ENCODE peak calls at places on chromosome 16, in five cellular contexts. O is neural crest cell, D is esophagus squamous epithelium, Z is sigmoid colon, C is suprapubic skin. H is an unnamed sample.

GRCh38 chr16:57245472-57246113 is 534 bp downstream of the ARL2BP start:
- DNase-seq in O (peak; percentile 14), Z (peak; percentile 74), C (no peak), D (no peak), H (no peak)

GRCh38 chr16:17271687-17272086 is 199.1 kb downstream of the XYLT1 start:
- DNase-seq in O (no peak), D (no peak), Z (no peak), C (no peak), H (no peak)

GRCh38 chr16:52254753-52255152 is 292.2 kb downstream of the TOX3 start:
- DNase-seq in Z (no peak), D (no peak), C (no peak), O (no peak), H (no peak)

GRCh38 chr16:81036751-81037350 is 1.2 kb downstream of the ATMIN start:
- DNase-seq in Z (no peak), D (no peak), C (no peak), O (no peak), H (no peak)

GRCh38 chr16:78709137-78709871 is 609.9 kb downstream of the WWOX start:
- DNase-seq in D (no peak), O (no peak), C (no peak), Z (no peak), H (no peak)

GRCh38 chr16:84310642-84311041 is 16.0 kb downstream of the WFDC1 start:
- DNase-seq in Z (no peak), O (no peak), C (no peak), D (no peak), H (no peak)

GRCh38 chr16:20763461-20764232 is at the start of gene ACSM3:
- DNase-seq in O (no peak), Z (peak; percentile 85), C (no peak), D (no peak), H (peak; percentile 68)

GRCh38 chr16:658679-659571 is 9.0 kb upstream of the RHOT2 start:
- DNase-seq in C (no peak), Z (no peak), D (no peak), O (no peak), H (no peak)

GRCh38 chr16:869823-870641 is 69.5 kb upstream of the GNG13 start:
- DNase-seq in O (no peak), Z (peak; percentile 66), C (no peak), D (no peak), H (no peak)

GRCh38 chr16:15976929-15977637 is 27.7 kb downstream of the ABCC1 start:
- DNase-seq in Z (no peak), D (no peak), C (peak; percentile 83), O (no peak), H (no peak)

GRCh38 chr16:71472041-71472440 is 10.0 kb upstream of the ZNF23 start:
- DNase-seq in D (no peak), O (no peak), Z (no peak), C (no peak), H (no peak)

GRCh38 chr16:77662241-77662640 is 60.1 kb upstream of the NUDT7 start:
- DNase-seq in C (no peak), Z (no peak), O (no peak), D (no peak), H (no peak)

GRCh38 chr16:9159839-9160550 is 68.6 kb downstream of the HAPSTR1 start:
- DNase-seq in D (no peak), Z (no peak), O (peak; percentile 63), C (no peak), H (peak; percentile 75)

GRCh38 chr16:56164636-56165035 is 26.7 kb upstream of the GNAO1 start:
- DNase-seq in O (no peak), C (no peak), Z (no peak), D (no peak), H (no peak)

GRCh38 chr16:87383522-87384161 is at the start of gene FBXO31:
- DNase-seq in C (peak; percentile 91), O (peak; percentile 97), D (peak; percentile 41), Z (peak; percentile 92), H (peak; percentile 98)
- TF ChIP-seq CTCF in C (no peak), O (no peak), D (no peak), Z (no peak), H (no peak)

GRCh38 chr16:89170346-89171215 is 967 bp upstream of the CDH15 start:
- DNase-seq in Z (no peak), C (no peak), D (no peak), O (no peak), H (no peak)
- TF ChIP-seq CTCF in Z (no peak), C (no peak), D (no peak), O (no peak), H (no peak)

GRCh38 chr16:30893744-30894539 is at the start of gene BCL7C:
- DNase-seq in Z (peak; percentile 95), C (peak; percentile 95), D (peak; percentile 47), O (peak; percentile 85), H (peak; percentile 93)
- TF ChIP-seq CTCF in Z (peak; percentile 15), C (no peak), D (peak; percentile 27), O (peak; percentile 55), H (peak; percentile 54)

GRCh38 chr16:2471653-2472487 is 773 bp downstream of the NTN3 start:
- DNase-seq in D (no peak), C (no peak), O (no peak), Z (no peak), H (no peak)
- TF ChIP-seq CTCF in D (no peak), C (no peak), O (no peak), Z (no peak), H (no peak)

DNA sequence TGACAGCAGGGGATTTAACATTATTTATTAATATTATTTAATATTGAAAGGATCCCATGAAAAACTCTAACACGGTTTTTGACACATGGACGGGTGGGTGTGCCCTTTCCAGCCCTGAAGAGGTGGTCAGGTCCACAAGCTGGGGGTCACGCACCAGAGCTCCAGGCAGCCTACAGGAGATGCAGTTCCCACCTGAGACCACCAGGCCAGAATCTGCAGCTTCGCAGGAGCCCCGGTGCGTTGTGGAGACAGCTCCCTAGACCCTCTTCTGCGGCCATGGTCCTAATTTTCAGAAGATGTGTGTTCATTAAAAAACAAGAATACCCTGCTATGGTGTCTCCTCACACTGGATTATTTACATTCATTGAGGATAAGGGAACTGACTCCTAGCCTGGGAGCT is 331.1 kb downstream of the C16orf95 start:
- DNase-seq in D (no peak), O (no peak), C (no peak), Z (no peak), H (no peak)
- TF ChIP-seq CTCF in D (no peak), O (peak; percentile 26), C (no peak), Z (no peak), H (peak; percentile 58)